ENCODE peak calls at places on chromosomes 11 and 22, in eight cellular contexts. F, Y, U, J, S, A, D and T are unnamed samples.

GRCh38 chr22:46104170-46104880 is 46.0 kb upstream of the PPARA start:
- DNase-seq in F (no peak), Y (no peak), U (no peak), J (peak; percentile 89), S (no peak), A (no peak), D (no peak), T (no peak)

GRCh38 chr11:120511804-120512726 is 517 bp downstream of the GRIK4 start:
- DNase-seq in F (peak; percentile 47), Y (no peak), U (no peak), J (peak; percentile 74), S (peak; percentile 41), A (no peak), D (no peak), T (no peak)

GRCh38 chr11:16157327-16157726 is 199.0 kb downstream of the SOX6 start:
- DNase-seq in F (no peak), Y (no peak), U (no peak), J (no peak), S (no peak), A (no peak), D (no peak), T (no peak)

GRCh38 chr11:86184728-86185127 is 59.8 kb upstream of the EED start:
- DNase-seq in F (no peak), Y (no peak), U (no peak), J (no peak), S (no peak), A (no peak), D (no peak), T (no peak)

GRCh38 chr22:35918466-35918865 is 110.2 kb downstream of the RBFOX2 start:
- DNase-seq in F (no peak), Y (no peak), U (no peak), J (no peak), S (no peak), A (no peak), D (no peak), T (no peak)

GRCh38 chr11:2363130-2363529 is 14.0 kb upstream of the CD81 start:
- DNase-seq in F (no peak), Y (no peak), U (no peak), J (no peak), S (no peak), A (no peak), D (no peak), T (no peak)

GRCh38 chr11:128318856-128319474 is 268.4 kb downstream of the ETS1 start:
- DNase-seq in F (no peak), Y (no peak), U (no peak), J (no peak), S (no peak), A (no peak), D (peak; percentile 44), T (peak; percentile 62)

GRCh38 chr22:41076857-41077256 is 15.5 kb upstream of the EP300 start:
- DNase-seq in F (no peak), Y (no peak), U (no peak), J (no peak), S (no peak), A (no peak), D (no peak), T (no peak)

GRCh38 chr11:14905104-14906033 is 13.3 kb upstream of the CYP2R1 start:
- DNase-seq in F (peak; percentile 71), Y (no peak), U (no peak), J (peak; percentile 93), S (peak; percentile 80), A (no peak), D (peak; percentile 10), T (peak; percentile 72)

GRCh38 chr11:91243630-91244029 is 981.0 kb upstream of the FAT3 start:
- DNase-seq in F (no peak), Y (no peak), U (no peak), J (no peak), S (no peak), A (no peak), D (no peak), T (no peak)

GRCh38 chr11:111283945-111284481 is 14.3 kb upstream of the POU2AF3 start:
- DNase-seq in F (no peak), Y (peak; percentile 30), U (no peak), J (peak; percentile 81), S (no peak), A (no peak), D (peak; percentile 51), T (no peak)

GRCh38 chr22:47391169-47392053 is 629.0 kb downstream of the TBC1D22A start:
- DNase-seq in F (no peak), Y (no peak), U (no peak), J (peak; percentile 53), S (no peak), A (no peak), D (no peak), T (no peak)

GRCh38 chr11:72683782-72684200 is 9.6 kb upstream of the PDE2A start:
- DNase-seq in F (peak; percentile 71), Y (no peak), U (no peak), J (peak; percentile 91), S (peak; percentile 92), A (no peak), D (peak; percentile 19), T (peak; percentile 70)

GRCh38 chr11:62458212-62459002 is 39.6 kb downstream of the SCGB1A1 start:
- DNase-seq in F (no peak), Y (no peak), U (no peak), J (no peak), S (no peak), A (no peak), D (peak; percentile 27), T (no peak)

GRCh38 chr11:1092919-1093318 is 18.2 kb downstream of the MUC2 start:
- DNase-seq in F (peak; percentile 23), Y (no peak), U (no peak), J (no peak), S (no peak), A (no peak), D (no peak), T (no peak)

GRCh38 chr11:19573666-19574065 is 139.0 kb upstream of the NAV2 start:
- DNase-seq in F (no peak), Y (no peak), U (no peak), J (no peak), S (no peak), A (no peak), D (no peak), T (no peak)

GRCh38 chr11:128567130-128567529 is 20.2 kb downstream of the ETS1 start:
- DNase-seq in F (no peak), Y (no peak), U (no peak), J (no peak), S (no peak), A (no peak), D (no peak), T (no peak)

GRCh38 chr22:44439356-44440223 is 58.4 kb downstream of the RTL6 start:
- DNase-seq in F (no peak), Y (no peak), U (no peak), J (peak; percentile 57), S (no peak), A (no peak), D (no peak), T (no peak)

GRCh38 chr11:2825261-2825885 is 60.2 kb downstream of the CDKN1C start:
- DNase-seq in F (peak; percentile 89), Y (no peak), U (peak; percentile 25), J (no peak), S (peak; percentile 8), A (peak; percentile 74), D (peak; percentile 74), T (no peak)

GRCh38 chr11:61775606-61776554 is 16.5 kb downstream of the TMEM258 start:
- DNase-seq in F (no peak), Y (no peak), U (no peak), J (no peak), S (no peak), A (no peak), D (no peak), T (peak; percentile 32)

GRCh38 chr22:31155425-31155824 is 4.6 kb upstream of the RNF185 start:
- DNase-seq in F (no peak), Y (no peak), U (no peak), J (no peak), S (no peak), A (no peak), D (peak; percentile 80), T (no peak)

GRCh38 chr11:67583319-67584204 is at the start of gene GSTP1:
- DNase-seq in F (peak; percentile 95), Y (peak; percentile 58), U (peak; percentile 68), J (peak; percentile 95), S (peak; percentile 95), A (peak; percentile 76), D (peak; percentile 88), T (peak; percentile 86)

GRCh38 chr11:47183969-47184368 is 2.3 kb downstream of the PACSIN3 start:
- DNase-seq in F (no peak), Y (no peak), U (no peak), J (no peak), S (no peak), A (no peak), D (no peak), T (no peak)

GRCh38 chr22:23856721-23857605 is 712 bp upstream of the SLC2A11 start:
- DNase-seq in F (no peak), Y (no peak), U (no peak), J (peak; percentile 88), S (peak; percentile 67), A (peak; percentile 44), D (peak; percentile 46), T (no peak)
- TF ChIP-seq CTCF in F (no peak), Y (no peak), U (peak; percentile 32), J (no peak), S (no peak), A (peak; percentile 4), D (peak; percentile 9), T (no peak)

GRCh38 chr11:116750070-116750718 is 22.6 kb downstream of the BUD13 start:
- DNase-seq in F (no peak), Y (no peak), U (no peak), J (no peak), S (no peak), A (no peak), D (no peak), T (no peak)
- TF ChIP-seq CTCF in F (no peak), Y (no peak), U (no peak), J (no peak), S (no peak), A (no peak), D (no peak), T (no peak)

GRCh38 chr11:71563401-71563800 is 2.0 kb upstream of the KRTAP5-10 start:
- DNase-seq in F (no peak), Y (no peak), U (no peak), J (no peak), S (no peak), A (peak; percentile 7), D (peak; percentile 62), T (no peak)
- TF ChIP-seq CTCF in F (no peak), Y (peak; percentile 38), U (no peak), J (peak; percentile 33), S (no peak), A (peak; percentile 29), D (peak; percentile 40), T (no peak)

DNA sequence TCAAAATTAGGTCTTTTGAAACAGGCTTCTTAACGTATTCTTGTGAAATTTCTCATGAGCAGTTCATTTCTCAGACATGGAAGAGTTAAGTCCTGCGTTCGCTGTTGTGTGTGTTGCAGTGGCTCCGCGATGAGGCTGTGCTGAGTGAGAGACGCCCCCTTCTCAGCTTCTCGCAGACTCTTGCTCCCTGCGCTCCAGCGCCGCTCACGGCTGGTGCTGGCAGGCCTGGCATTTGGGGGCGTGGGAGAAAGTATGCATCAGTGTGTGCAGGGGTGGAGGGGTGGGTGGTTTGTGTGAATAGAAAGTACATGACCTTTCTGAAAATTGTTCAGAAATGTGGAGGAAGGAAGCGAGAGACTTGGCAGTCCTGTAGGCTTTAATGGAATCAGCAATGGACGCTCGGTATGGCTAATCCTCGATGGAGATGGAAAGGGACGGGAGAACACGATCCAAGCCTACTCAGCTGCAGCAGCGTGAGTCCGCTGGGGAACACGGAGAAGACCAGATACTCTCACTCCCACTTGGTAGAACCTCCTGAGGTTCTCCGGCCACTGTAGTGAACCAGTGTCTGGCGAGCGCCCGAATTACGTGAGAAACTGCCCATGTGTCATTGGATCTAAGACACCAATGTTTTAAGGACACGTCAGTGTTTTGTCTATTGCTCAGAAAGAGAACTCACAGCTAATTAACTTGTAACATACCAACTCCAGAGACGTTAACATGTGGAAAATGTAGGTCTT is 5.9 kb downstream of the TAB1 start:
- DNase-seq in F (no peak), Y (no peak), U (peak; percentile 30), J (peak; percentile 43), S (no peak), A (peak; percentile 32), D (peak; percentile 65), T (no peak)
- TF ChIP-seq CTCF in F (no peak), Y (no peak), U (peak; percentile 16), J (no peak), S (no peak), A (peak; percentile 36), D (peak; percentile 33), T (no peak)